ENCODE peak calls at places on chromosomes 12 and 14, in seven cellular contexts. One of them, this sample, is unnamed.

GRCh38 chr14:102418169-102418852 is 55.6 kb downstream of the TECPR2 start:
- DNase-seq in EL: no peak
- DNase-seq in CD8-positive, alpha-beta T cell: no peak
- DNase-seq in NCI-H1694: no peak
- DNase-seq in astrocyte of the cerebellum: no peak
- DNase-seq in NCI-H1105: no peak
- DNase-seq in naive thymus-derived CD4-positive, alpha-beta T cell: no peak
- DNase-seq in this sample: no peak

GRCh38 chr12:94677778-94678177 is 27.4 kb upstream of the TMCC3 start:
- DNase-seq in astrocyte of the cerebellum: no peak
- DNase-seq in CD8-positive, alpha-beta T cell: no peak
- DNase-seq in EL: no peak
- DNase-seq in NCI-H1105: no peak
- DNase-seq in NCI-H1694: no peak
- DNase-seq in naive thymus-derived CD4-positive, alpha-beta T cell: no peak
- DNase-seq in this sample: no peak

GRCh38 chr12:91778091-91778819 is 367.4 kb downstream of the BTG1 start:
- DNase-seq in naive thymus-derived CD4-positive, alpha-beta T cell: peak; percentile 52
- DNase-seq in NCI-H1694: no peak
- DNase-seq in astrocyte of the cerebellum: no peak
- DNase-seq in NCI-H1105: no peak
- DNase-seq in EL: peak; percentile 8
- DNase-seq in CD8-positive, alpha-beta T cell: no peak
- DNase-seq in this sample: peak; percentile 19

GRCh38 chr12:47360771-47361388 is 281.1 kb upstream of the AMIGO2 start:
- DNase-seq in naive thymus-derived CD4-positive, alpha-beta T cell: peak; percentile 79
- DNase-seq in EL: peak; percentile 19
- DNase-seq in NCI-H1694: no peak
- DNase-seq in CD8-positive, alpha-beta T cell: no peak
- DNase-seq in astrocyte of the cerebellum: no peak
- DNase-seq in NCI-H1105: no peak
- DNase-seq in this sample: peak; percentile 34

GRCh38 chr14:91980157-91980556 is 32.7 kb upstream of the FBLN5 start:
- DNase-seq in EL: peak; percentile 90
- DNase-seq in astrocyte of the cerebellum: peak; percentile 69
- DNase-seq in NCI-H1105: no peak
- DNase-seq in NCI-H1694: no peak
- DNase-seq in naive thymus-derived CD4-positive, alpha-beta T cell: no peak
- DNase-seq in CD8-positive, alpha-beta T cell: no peak
- DNase-seq in this sample: peak; percentile 98

GRCh38 chr14:80150301-80150700 is 61.0 kb downstream of the DIO2 start:
- DNase-seq in naive thymus-derived CD4-positive, alpha-beta T cell: no peak
- DNase-seq in NCI-H1694: no peak
- DNase-seq in astrocyte of the cerebellum: no peak
- DNase-seq in EL: peak; percentile 29
- DNase-seq in NCI-H1105: no peak
- DNase-seq in CD8-positive, alpha-beta T cell: no peak
- DNase-seq in this sample: peak; percentile 15

GRCh38 chr12:52007158-52007921 is 594 bp downstream of the TAMALIN start:
- DNase-seq in NCI-H1694: no peak
- DNase-seq in naive thymus-derived CD4-positive, alpha-beta T cell: peak; percentile 75
- DNase-seq in CD8-positive, alpha-beta T cell: no peak
- DNase-seq in EL: no peak
- DNase-seq in astrocyte of the cerebellum: no peak
- DNase-seq in NCI-H1105: no peak
- DNase-seq in this sample: no peak

GRCh38 chr14:55129428-55130193 is 559 bp downstream of the LGALS3 start:
- DNase-seq in CD8-positive, alpha-beta T cell: no peak
- DNase-seq in EL: peak; percentile 73
- DNase-seq in astrocyte of the cerebellum: peak; percentile 12
- DNase-seq in NCI-H1694: no peak
- DNase-seq in NCI-H1105: no peak
- DNase-seq in naive thymus-derived CD4-positive, alpha-beta T cell: peak; percentile 12
- DNase-seq in this sample: peak; percentile 81

GRCh38 chr12:110555509-110556406 is 27.4 kb downstream of the PPTC7 start:
- DNase-seq in naive thymus-derived CD4-positive, alpha-beta T cell: no peak
- DNase-seq in CD8-positive, alpha-beta T cell: no peak
- DNase-seq in EL: peak; percentile 74
- DNase-seq in NCI-H1694: no peak
- DNase-seq in astrocyte of the cerebellum: no peak
- DNase-seq in NCI-H1105: no peak
- DNase-seq in this sample: peak; percentile 75

GRCh38 chr14:67881225-67881624 is 61.6 kb downstream of the RAD51B start:
- DNase-seq in NCI-H1105: no peak
- DNase-seq in EL: no peak
- DNase-seq in CD8-positive, alpha-beta T cell: no peak
- DNase-seq in naive thymus-derived CD4-positive, alpha-beta T cell: no peak
- DNase-seq in NCI-H1694: no peak
- DNase-seq in astrocyte of the cerebellum: no peak
- DNase-seq in this sample: no peak

GRCh38 chr14:77158175-77158908 is 16.8 kb upstream of the ZDHHC22 start:
- DNase-seq in EL: peak; percentile 65
- DNase-seq in NCI-H1105: peak; percentile 77
- DNase-seq in NCI-H1694: peak; percentile 95
- DNase-seq in CD8-positive, alpha-beta T cell: no peak
- DNase-seq in astrocyte of the cerebellum: no peak
- DNase-seq in naive thymus-derived CD4-positive, alpha-beta T cell: no peak
- DNase-seq in this sample: peak; percentile 72

GRCh38 chr12:54968181-54968730 is 16.3 kb downstream of the TESPA1 start:
- DNase-seq in NCI-H1694: no peak
- DNase-seq in NCI-H1105: no peak
- DNase-seq in EL: no peak
- DNase-seq in CD8-positive, alpha-beta T cell: no peak
- DNase-seq in naive thymus-derived CD4-positive, alpha-beta T cell: peak; percentile 64
- DNase-seq in astrocyte of the cerebellum: no peak
- DNase-seq in this sample: no peak

This sample was measured in ELR.